ENCODE peak calls at places on chromosomes 1 and 21, in six cellular contexts. V is SK-N-SH, C is GM06990, R is kidney epithelial cell, O is HCT116, H is psoas muscle. E is an unnamed sample.

GRCh38 chr1:154881820-154882535 is 11.9 kb upstream of the KCNN3 start:
- DNase-seq in V (no peak), H (no peak), C (no peak), O (no peak), R (no peak), E (no peak)

GRCh38 chr21:38795475-38795874 is 10.3 kb upstream of the ETS2 start:
- DNase-seq in C (no peak), H (no peak), V (no peak), O (no peak), R (no peak), E (no peak)

GRCh38 chr1:226654046-226654445 is 85.0 kb downstream of the ITPKB start:
- DNase-seq in C (no peak), V (no peak), O (no peak), H (peak), R (no peak), E (no peak)

GRCh38 chr1:19758227-19758830 is 41.4 kb downstream of the TMCO4 start:
- DNase-seq in H (no peak), R (peak), O (peak), C (no peak), V (no peak), E (peak)

GRCh38 chr1:197486948-197487347 is 218.9 kb downstream of the CRB1 start:
- DNase-seq in O (no peak), R (no peak), C (no peak), H (no peak), V (no peak), E (peak)

GRCh38 chr1:237851209-237851845 is 39.4 kb downstream of the ZP4 start:
- DNase-seq in C (no peak), V (peak), H (no peak), R (peak), O (no peak), E (peak)

GRCh38 chr1:208437416-208437815 is 193.2 kb upstream of the PLXNA2 start:
- DNase-seq in R (peak), V (no peak), C (no peak), O (no peak), H (no peak), E (peak)

GRCh38 chr1:155125946-155126493 is 1.7 kb upstream of the EFNA1 start:
- DNase-seq in C (no peak), O (no peak), H (peak), R (no peak), V (no peak), E (peak)

GRCh38 chr1:180593382-180593781 is 34.6 kb downstream of the OVAAL start:
- DNase-seq in R (no peak), V (no peak), C (no peak), O (no peak), H (no peak), E (no peak)

GRCh38 chr1:100146958-100147357 is 14.0 kb downstream of the TRMT13 start:
- DNase-seq in V (no peak), O (no peak), H (no peak), C (no peak), R (no peak), E (no peak)

GRCh38 chr1:40630488-40631223 is 34.8 kb downstream of the RIMS3 start:
- DNase-seq in C (no peak), V (peak), O (peak), H (no peak), R (no peak), E (peak)

GRCh38 chr1:154955039-154955717 is 721 bp downstream of the PBXIP1 start:
- DNase-seq in C (peak), H (peak), O (no peak), R (peak), V (peak), E (no peak)

GRCh38 chr1:118986291-118986838 is 1.8 kb downstream of the TBX15 start:
- DNase-seq in V (no peak), R (no peak), H (peak), O (no peak), C (no peak), E (no peak)

GRCh38 chr1:25802915-25803314 is 2.9 kb downstream of the SELENON start:
- DNase-seq in R (no peak), C (no peak), O (no peak), H (peak), V (peak), E (no peak)

GRCh38 chr1:14817223-14818170 is 219.0 kb downstream of the KAZN start:
- DNase-seq in V (no peak), H (no peak), C (no peak), R (no peak), O (no peak), E (no peak)

GRCh38 chr1:230067441-230067870 is 418 bp downstream of the GALNT2 start:
- DNase-seq in V (peak), O (no peak), C (peak), R (no peak), H (peak), E (peak)

GRCh38 chr1:184838374-184838995 is 83.8 kb upstream of the EDEM3 start:
- DNase-seq in R (peak), H (peak), C (no peak), V (peak), O (no peak), E (peak)

GRCh38 chr1:111281411-111281810 is 9.2 kb upstream of the CHIA start:
- DNase-seq in H (no peak), C (no peak), V (no peak), R (no peak), O (no peak), E (peak)

GRCh38 chr1:3795453-3796214 is 664 bp downstream of the LRRC47 start:
- DNase-seq in V (peak), O (no peak), C (no peak), H (no peak), R (no peak), E (no peak)

GRCh38 chr1:31306278-31306677 is 9.4 kb downstream of the ZCCHC17 start:
- DNase-seq in C (no peak), R (peak), H (no peak), O (peak), V (no peak), E (peak)

GRCh38 chr21:31875424-31876097 is 2.7 kb downstream of the HUNK start:
- DNase-seq in H (no peak), O (no peak), C (no peak), R (no peak), V (no peak), E (no peak)

GRCh38 chr1:246527402-246528088 is 20.5 kb upstream of the SMYD3 start:
- DNase-seq in H (no peak), V (no peak), R (no peak), O (no peak), C (peak), E (no peak)

GRCh38 chr1:108560143-108560429 is 186 bp downstream of the EEIG2 start:
- DNase-seq in O (no peak), H (no peak), R (no peak), C (no peak), V (peak), E (no peak)
- TF ChIP-seq CTCF in O (no peak), H (no peak), R (no peak), C (no peak), V (no peak), E (no peak)

GRCh38 chr1:117674521-117675400 is 68.9 kb downstream of the TENT5C start:
- DNase-seq in V (no peak), C (no peak), R (no peak), H (no peak), O (no peak), E (peak)
- TF ChIP-seq CTCF in V (no peak), C (peak), R (no peak), H (peak), O (no peak), E (no peak)

GRCh38 chr1:186780081-186780480 is 48.7 kb upstream of the PLA2G4A start:
- DNase-seq in O (no peak), R (no peak), C (no peak), V (no peak), H (no peak), E (no peak)
- TF ChIP-seq CTCF in O (no peak), R (no peak), C (no peak), V (no peak), H (no peak), E (no peak)

GRCh38 chr1:166418344-166418895 is 251.6 kb upstream of the FAM78B start:
- DNase-seq in O (no peak), H (no peak), C (no peak), R (no peak), V (no peak), E (no peak)
- TF ChIP-seq CTCF in O (no peak), H (no peak), C (no peak), R (no peak), V (no peak), E (no peak)

E was measured in MCF 10A.